ENCODE peak calls at places on chromosomes 11 and 22, in ten cellular contexts. P is NCI-H524; K is NCI-H460; O is amniotic stem cell; N is naive B cell; Z is CD8-positive, alpha-beta memory T cell; L is hepatic stellate cell; J is fibroblast of villous mesenchyme; X is posterior cingulate gyrus; D is neuronal stem cell. B is an unnamed sample.

GRCh38 chr11:77126861-77127673 is 979 bp upstream of the MYO7A start:
- DNase-seq in P (peak; percentile 63), K (peak; percentile 19), O (no peak), N (peak; percentile 41), Z (peak; percentile 56), L (peak; percentile 80), J (peak; percentile 43), X (peak; percentile 88), D (peak; percentile 64), B (peak; percentile 75)

GRCh38 chr22:50503475-50504145 is 3.9 kb downstream of the LMF2 start:
- DNase-seq in P (no peak), K (no peak), O (no peak), N (no peak), Z (no peak), L (no peak), J (no peak), X (no peak), D (no peak), B (no peak)

GRCh38 chr11:22165087-22165486 is 27.8 kb upstream of the ANO5 start:
- DNase-seq in P (no peak), K (no peak), O (no peak), N (no peak), Z (no peak), L (no peak), J (no peak), X (no peak), D (no peak), B (no peak)

GRCh38 chr11:45647786-45648185 is 17.6 kb downstream of the CHST1 start:
- DNase-seq in P (no peak), K (no peak), O (no peak), N (no peak), Z (no peak), L (no peak), J (no peak), X (no peak), D (peak; percentile 57), B (no peak)

GRCh38 chr11:11998091-11998781 is 10.2 kb downstream of the DKK3 start:
- DNase-seq in P (no peak), K (no peak), O (peak; percentile 90), N (no peak), Z (no peak), L (peak; percentile 86), J (peak; percentile 88), X (no peak), D (no peak), B (no peak)

GRCh38 chr22:42700355-42700754 is 20.3 kb downstream of the A4GALT start:
- DNase-seq in P (no peak), K (no peak), O (no peak), N (no peak), Z (no peak), L (no peak), J (no peak), X (no peak), D (no peak), B (no peak)

GRCh38 chr11:69915501-69916250 is 96.5 kb upstream of the FGF3 start:
- DNase-seq in P (peak; percentile 28), K (peak; percentile 47), O (peak; percentile 49), N (no peak), Z (no peak), L (peak; percentile 94), J (peak; percentile 57), X (peak; percentile 85), D (peak; percentile 80), B (peak; percentile 38)

GRCh38 chr22:49364398-49364797 is 463.3 kb downstream of the BRD1 start:
- DNase-seq in P (no peak), K (no peak), O (no peak), N (no peak), Z (no peak), L (no peak), J (no peak), X (peak; percentile 37), D (no peak), B (no peak)

GRCh38 chr11:78973833-78974232 is 399.2 kb upstream of the NARS2 start:
- DNase-seq in P (no peak), K (no peak), O (no peak), N (no peak), Z (no peak), L (no peak), J (no peak), X (no peak), D (no peak), B (no peak)

GRCh38 chr11:46895821-46896220 is 22.5 kb downstream of the LRP4 start:
- DNase-seq in P (no peak), K (no peak), O (no peak), N (no peak), Z (no peak), L (no peak), J (no peak), X (peak; percentile 97), D (no peak), B (no peak)

GRCh38 chr11:75035911-75036536 is 47.3 kb downstream of the NEU3 start:
- DNase-seq in P (peak; percentile 4), K (no peak), O (no peak), N (peak; percentile 26), Z (no peak), L (no peak), J (no peak), X (no peak), D (no peak), B (no peak)

GRCh38 chr11:13983081-13983751 is 20.7 kb downstream of the SPON1 start:
- DNase-seq in P (no peak), K (no peak), O (no peak), N (no peak), Z (no peak), L (no peak), J (peak; percentile 79), X (no peak), D (no peak), B (no peak)

GRCh38 chr11:45527898-45528297 is 137.5 kb downstream of the CHST1 start:
- DNase-seq in P (no peak), K (no peak), O (no peak), N (no peak), Z (no peak), L (no peak), J (no peak), X (no peak), D (no peak), B (no peak)

GRCh38 chr11:12149672-12150225 is 39.4 kb downstream of the MICAL2 start:
- DNase-seq in P (no peak), K (no peak), O (no peak), N (no peak), Z (no peak), L (no peak), J (peak; percentile 44), X (no peak), D (no peak), B (no peak)

GRCh38 chr11:35615911-35616900 is 2.1 kb upstream of the FJX1 start:
- DNase-seq in P (peak; percentile 56), K (no peak), O (peak; percentile 67), N (peak; percentile 31), Z (peak; percentile 31), L (peak; percentile 47), J (peak; percentile 86), X (peak; percentile 82), D (peak; percentile 39), B (peak; percentile 71)

GRCh38 chr11:116432301-116432700 is 340.5 kb downstream of the BUD13 start:
- DNase-seq in P (no peak), K (no peak), O (no peak), N (no peak), Z (no peak), L (no peak), J (no peak), X (peak; percentile 74), D (no peak), B (no peak)

GRCh38 chr22:46547883-46548244 is 10.4 kb upstream of the CELSR1 start:
- DNase-seq in P (no peak), K (no peak), O (no peak), N (no peak), Z (no peak), L (peak; percentile 96), J (peak; percentile 88), X (peak; percentile 35), D (no peak), B (no peak)

GRCh38 chr11:69637956-69638871 is 2.7 kb upstream of the CCND1 start:
- DNase-seq in P (peak; percentile 53), K (no peak), O (no peak), N (no peak), Z (no peak), L (peak; percentile 79), J (peak; percentile 78), X (no peak), D (peak; percentile 77), B (no peak)

GRCh38 chr11:19027829-19028595 is 32.5 kb downstream of the MRGPRX2 start:
- DNase-seq in P (no peak), K (no peak), O (no peak), N (no peak), Z (no peak), L (no peak), J (peak; percentile 5), X (no peak), D (no peak), B (no peak)

GRCh38 chr11:121572581-121573059 is 119.9 kb upstream of the SORL1-AS1 start:
- DNase-seq in P (no peak), K (no peak), O (no peak), N (no peak), Z (no peak), L (no peak), J (no peak), X (peak; percentile 87), D (no peak), B (no peak)

GRCh38 chr11:63747006-63747405 is 21.6 kb downstream of the ZFTA start:
- DNase-seq in P (no peak), K (no peak), O (no peak), N (no peak), Z (no peak), L (no peak), J (peak; percentile 94), X (no peak), D (no peak), B (no peak)

GRCh38 chr11:3859373-3859881 is 4.0 kb downstream of the STIM1 start:
- DNase-seq in P (no peak), K (no peak), O (no peak), N (no peak), Z (no peak), L (no peak), J (no peak), X (no peak), D (no peak), B (no peak)

B was measured in frontal cortex.